ENCODE peak calls at places on chromosome 5, in five cellular contexts. One of them, this sample, is unnamed.
A peak's percentile ranks its signal among the peaks of the same experiment; 100 is the strongest.

GRCh38 chr5:139670369-139671095 is 22.4 kb downstream of the CXXC5 start:
- DNase-seq in IMR-90: no peak
- DNase-seq in H1: no peak
- DNase-seq in HepG2: peak; percentile 45
- DNase-seq in K562: peak; percentile 53
- DNase-seq in this sample: no peak

GRCh38 chr5:147565524-147565923 is 55.7 kb upstream of the DPYSL3 start:
- DNase-seq in IMR-90: peak; percentile 81
- DNase-seq in H1: no peak
- DNase-seq in HepG2: peak; percentile 17
- DNase-seq in K562: no peak
- DNase-seq in this sample: peak; percentile 19

GRCh38 chr5:54087436-54087835 is 222.9 kb downstream of the ARL15 start:
- DNase-seq in IMR-90: peak; percentile 95
- DNase-seq in H1: no peak
- DNase-seq in HepG2: no peak
- DNase-seq in K562: no peak
- DNase-seq in this sample: no peak

GRCh38 chr5:156394642-156395393 is 67.9 kb downstream of the SGCD start:
- DNase-seq in IMR-90: peak; percentile 33
- DNase-seq in H1: no peak
- DNase-seq in HepG2: no peak
- DNase-seq in K562: no peak
- DNase-seq in this sample: no peak

GRCh38 chr5:14579246-14579645 is 2.3 kb upstream of the OTULINL start:
- DNase-seq in IMR-90: no peak
- DNase-seq in H1: no peak
- DNase-seq in HepG2: no peak
- DNase-seq in K562: no peak
- DNase-seq in this sample: no peak

GRCh38 chr5:36688722-36689121 is 82.3 kb downstream of the SLC1A3 start:
- DNase-seq in IMR-90: peak; percentile 4
- DNase-seq in H1: no peak
- DNase-seq in HepG2: peak; percentile 29
- DNase-seq in K562: peak; percentile 28
- DNase-seq in this sample: peak; percentile 34

GRCh38 chr5:124408738-124409453 is 337.5 kb downstream of the ZNF608 start:
- DNase-seq in IMR-90: peak; percentile 10
- DNase-seq in H1: no peak
- DNase-seq in HepG2: no peak
- DNase-seq in K562: no peak
- DNase-seq in this sample: no peak

GRCh38 chr5:149450199-149450598 is 71.1 kb upstream of the IL17B start:
- DNase-seq in IMR-90: peak; percentile 87
- DNase-seq in H1: no peak
- DNase-seq in HepG2: no peak
- DNase-seq in K562: no peak
- DNase-seq in this sample: no peak

GRCh38 chr5:69364850-69365249 is 4.5 kb downstream of the AK6 start:
- DNase-seq in IMR-90: no peak
- DNase-seq in H1: no peak
- DNase-seq in HepG2: no peak
- DNase-seq in K562: no peak
- DNase-seq in this sample: no peak

GRCh38 chr5:2687746-2688145 is 63.7 kb downstream of the IRX2 start:
- DNase-seq in IMR-90: no peak
- DNase-seq in H1: no peak
- DNase-seq in HepG2: no peak
- DNase-seq in K562: no peak
- DNase-seq in this sample: no peak

GRCh38 chr5:141570655-141571054 is 48.1 kb downstream of the DIAPH1 start:
- DNase-seq in IMR-90: no peak
- DNase-seq in H1: no peak
- DNase-seq in HepG2: no peak
- DNase-seq in K562: no peak
- DNase-seq in this sample: no peak

GRCh38 chr5:172399826-172400225 is 54.5 kb downstream of the SH3PXD2B start:
- DNase-seq in IMR-90: no peak
- DNase-seq in H1: no peak
- DNase-seq in HepG2: no peak
- DNase-seq in K562: no peak
- DNase-seq in this sample: no peak

GRCh38 chr5:96933764-96934163 is 2.1 kb upstream of the LNPEP start:
- DNase-seq in IMR-90: no peak
- DNase-seq in H1: no peak
- DNase-seq in HepG2: no peak
- DNase-seq in K562: no peak
- DNase-seq in this sample: no peak

GRCh38 chr5:95098012-95098411 is 186.9 kb downstream of the MCTP1 start:
- DNase-seq in IMR-90: no peak
- DNase-seq in H1: no peak
- DNase-seq in HepG2: no peak
- DNase-seq in K562: no peak
- DNase-seq in this sample: no peak

GRCh38 chr5:157602505-157602904 is 26.9 kb upstream of the ADAM19 start:
- DNase-seq in IMR-90: peak; percentile 65
- DNase-seq in H1: no peak
- DNase-seq in HepG2: no peak
- DNase-seq in K562: no peak
- DNase-seq in this sample: no peak

GRCh38 chr5:16889203-16889971 is 46.7 kb downstream of the MYO10 start:
- DNase-seq in IMR-90: peak; percentile 88
- DNase-seq in H1: no peak
- DNase-seq in HepG2: no peak
- DNase-seq in K562: no peak
- DNase-seq in this sample: no peak

GRCh38 chr5:89241186-89241585 is 358.2 kb upstream of the MEF2C start:
- DNase-seq in IMR-90: peak; percentile 66
- DNase-seq in H1: no peak
- DNase-seq in HepG2: no peak
- DNase-seq in K562: no peak
- DNase-seq in this sample: no peak

GRCh38 chr5:181241393-181241975 is 2.2 kb downstream of the RACK1 start:
- DNase-seq in IMR-90: peak; percentile 90
- DNase-seq in H1: no peak
- DNase-seq in HepG2: peak; percentile 90
- DNase-seq in K562: no peak
- DNase-seq in this sample: no peak

GRCh38 chr5:80961376-80962281 is 1.5 kb downstream of the RASGRF2 start:
- DNase-seq in IMR-90: peak; percentile 23
- DNase-seq in H1: no peak
- DNase-seq in HepG2: peak; percentile 54
- DNase-seq in K562: no peak
- DNase-seq in this sample: no peak

GRCh38 chr5:158487677-158488076 is 612.0 kb downstream of the EBF1 start:
- DNase-seq in IMR-90: no peak
- DNase-seq in H1: no peak
- DNase-seq in HepG2: no peak
- DNase-seq in K562: no peak
- DNase-seq in this sample: no peak

GRCh38 chr5:1243487-1244152 is 18.4 kb downstream of the SLC6A18 start:
- DNase-seq in IMR-90: no peak
- DNase-seq in H1: no peak
- DNase-seq in HepG2: no peak
- DNase-seq in K562: no peak
- DNase-seq in this sample: no peak

GRCh38 chr5:55601209-55601618 is 66.5 kb upstream of the PLPP1 start:
- DNase-seq in IMR-90: peak; percentile 61
- DNase-seq in H1: no peak
- DNase-seq in HepG2: peak; percentile 93
- DNase-seq in K562: no peak
- DNase-seq in this sample: peak; percentile 96

GRCh38 chr5:103891151-103891550 is 328.6 kb upstream of the NUDT12 start:
- DNase-seq in IMR-90: no peak
- DNase-seq in H1: no peak
- DNase-seq in HepG2: no peak
- DNase-seq in K562: no peak
- DNase-seq in this sample: no peak

GRCh38 chr5:141366016-141366896 is 2.3 kb downstream of the PCDHGA5 start:
- DNase-seq in IMR-90: no peak
- DNase-seq in H1: no peak
- DNase-seq in HepG2: no peak
- DNase-seq in K562: no peak
- DNase-seq in this sample: no peak

GRCh38 chr5:15037247-15037908 is 165.8 kb upstream of the ANKH start:
- DNase-seq in IMR-90: no peak
- DNase-seq in H1: no peak
- DNase-seq in HepG2: no peak
- DNase-seq in K562: no peak
- DNase-seq in this sample: no peak

GRCh38 chr5:173333900-173334685 is 5.9 kb upstream of the STC2 start:
- DNase-seq in IMR-90: peak; percentile 80
- DNase-seq in H1: no peak
- DNase-seq in HepG2: no peak
- DNase-seq in K562: no peak
- DNase-seq in this sample: no peak

GRCh38 chr5:157549954-157550549 is 25.5 kb downstream of the ADAM19 start:
- DNase-seq in IMR-90: peak; percentile 40
- DNase-seq in H1: no peak
- DNase-seq in HepG2: peak; percentile 30
- DNase-seq in K562: no peak
- DNase-seq in this sample: no peak

GRCh38 chr5:60945760-60946253 is 802 bp downstream of the NDUFAF2 start:
- DNase-seq in IMR-90: peak; percentile 37
- DNase-seq in H1: no peak
- DNase-seq in HepG2: peak; percentile 15
- DNase-seq in K562: peak; percentile 17
- DNase-seq in this sample: peak; percentile 25
- TF ChIP-seq MAFK in IMR-90: no peak
- TF ChIP-seq MAFK in H1: no peak
- TF ChIP-seq MAFK in HepG2: no peak
- TF ChIP-seq MAFK in K562: no peak
- TF ChIP-seq MAFK in this sample: no peak

DNA sequence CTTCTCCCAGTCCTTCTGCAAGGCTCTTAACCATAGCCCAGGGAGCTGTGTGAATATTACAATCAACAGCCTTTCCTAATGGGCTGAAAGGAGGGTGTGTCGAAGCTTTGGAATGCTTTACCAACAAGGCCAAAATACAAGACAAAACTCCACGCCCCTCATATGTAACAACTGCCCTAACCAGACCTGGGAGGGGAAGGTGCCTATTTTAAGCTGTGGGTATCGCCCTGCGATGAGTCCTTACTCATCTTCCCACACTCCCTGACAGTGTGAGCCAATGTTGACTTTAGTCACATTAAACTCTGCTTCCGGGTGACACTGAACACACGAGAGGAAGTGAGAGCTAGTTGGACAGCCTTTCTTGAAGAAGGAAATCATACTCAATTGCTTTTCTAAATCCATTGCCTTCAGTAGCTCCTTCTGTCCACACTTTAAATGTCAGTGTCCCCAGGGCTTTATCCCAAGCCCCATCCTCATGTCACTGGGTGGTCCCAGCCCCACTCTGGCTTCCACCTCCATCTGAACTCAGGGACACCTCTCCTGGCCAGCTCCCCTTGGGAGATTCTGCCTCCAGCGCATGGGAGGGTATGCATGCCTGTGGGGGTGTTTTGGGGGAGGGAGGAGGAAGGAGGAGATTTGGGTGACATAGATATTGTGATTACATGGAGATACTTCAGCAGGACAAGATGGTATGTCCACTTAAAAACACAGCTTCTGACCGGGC is 6.5 kb upstream of the TBC1D9B start:
- DNase-seq in IMR-90: peak; percentile 53
- DNase-seq in H1: no peak
- DNase-seq in HepG2: peak; percentile 34
- DNase-seq in K562: no peak
- DNase-seq in this sample: peak; percentile 25
- TF ChIP-seq MAFK in IMR-90: no peak
- TF ChIP-seq MAFK in H1: no peak
- TF ChIP-seq MAFK in HepG2: no peak
- TF ChIP-seq MAFK in K562: no peak
- TF ChIP-seq MAFK in this sample: no peak

DNA sequence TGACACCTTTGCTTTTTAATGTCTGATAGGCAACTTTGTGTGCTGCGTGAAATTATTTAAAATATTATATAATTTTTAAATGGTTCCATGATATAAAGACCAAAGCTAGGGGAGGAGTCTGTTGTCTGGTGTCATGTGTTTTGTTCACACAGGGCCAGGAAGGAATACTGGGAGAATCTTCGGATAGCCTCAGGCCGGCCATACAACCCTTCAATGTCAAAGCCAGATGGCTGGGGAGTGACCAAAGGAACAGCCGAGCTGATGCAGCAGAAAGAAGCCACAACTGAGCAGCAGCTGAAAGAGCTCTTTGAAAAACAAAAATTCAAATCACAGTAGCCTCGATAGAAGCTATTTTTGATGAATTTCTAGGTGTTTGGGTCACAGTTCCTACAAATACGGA is 19.2 kb downstream of the BHMT start:
- DNase-seq in IMR-90: no peak
- DNase-seq in H1: no peak
- DNase-seq in HepG2: no peak
- DNase-seq in K562: no peak
- DNase-seq in this sample: no peak
- TF ChIP-seq MAFK in IMR-90: no peak
- TF ChIP-seq MAFK in H1: no peak
- TF ChIP-seq MAFK in HepG2: no peak
- TF ChIP-seq MAFK in K562: no peak
- TF ChIP-seq MAFK in this sample: no peak

DNA sequence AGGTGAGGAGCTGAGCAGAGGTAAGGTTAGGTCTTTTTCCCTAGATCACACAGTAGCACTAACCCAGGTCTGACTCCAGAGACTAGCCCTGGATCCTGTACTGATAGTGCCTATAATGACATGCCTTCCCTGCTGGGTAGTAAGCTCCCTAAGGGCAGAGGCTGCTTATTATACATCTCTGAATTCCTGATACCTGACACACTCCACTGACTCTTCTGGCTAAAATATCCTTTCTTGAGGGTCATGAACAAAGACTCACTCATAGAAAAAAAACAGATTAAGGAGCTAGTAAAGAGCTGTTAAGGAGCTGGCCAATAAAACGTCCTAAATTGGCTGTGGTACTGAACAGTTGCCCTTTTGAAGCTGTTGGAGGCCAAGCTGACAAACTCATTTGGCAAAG is 149.0 kb upstream of the ITGA1 start:
- DNase-seq in IMR-90: no peak
- DNase-seq in H1: no peak
- DNase-seq in HepG2: no peak
- DNase-seq in K562: no peak
- DNase-seq in this sample: no peak
- TF ChIP-seq MAFK in IMR-90: no peak
- TF ChIP-seq MAFK in H1: no peak
- TF ChIP-seq MAFK in HepG2: no peak
- TF ChIP-seq MAFK in K562: no peak
- TF ChIP-seq MAFK in this sample: no peak

GRCh38 chr5:38613992-38614836 is 57.8 kb upstream of the LIFR start:
- DNase-seq in IMR-90: no peak
- DNase-seq in H1: no peak
- DNase-seq in HepG2: no peak
- DNase-seq in K562: no peak
- DNase-seq in this sample: no peak
- TF ChIP-seq MAFK in IMR-90: no peak
- TF ChIP-seq MAFK in H1: no peak
- TF ChIP-seq MAFK in HepG2: no peak
- TF ChIP-seq MAFK in K562: no peak
- TF ChIP-seq MAFK in this sample: no peak